ENCODE peak calls at places on chromosome 22, in five cellular contexts. One of them, this sample, is unnamed.

GRCh38 chr22:19886605-19887250 is 32.1 kb upstream of the GNB1L start:
- DNase-seq in nucleus accumbens: no peak
- DNase-seq in AG04450: no peak
- DNase-seq in Ammon's horn: no peak
- DNase-seq in AG10803: peak; percentile 92
- DNase-seq in this sample: peak; percentile 37

GRCh38 chr22:33921576-33922181 is 1.4 kb upstream of the LARGE1 start:
- DNase-seq in nucleus accumbens: peak; percentile 64
- DNase-seq in AG04450: peak; percentile 30
- DNase-seq in Ammon's horn: peak; percentile 57
- DNase-seq in AG10803: peak; percentile 61
- DNase-seq in this sample: peak; percentile 54

GRCh38 chr22:39612811-39613548 is 42.4 kb downstream of the CACNA1I start:
- DNase-seq in nucleus accumbens: no peak
- DNase-seq in AG04450: no peak
- DNase-seq in Ammon's horn: no peak
- DNase-seq in AG10803: no peak
- DNase-seq in this sample: no peak

GRCh38 chr22:19971276-19972124 is 29.9 kb upstream of the TXNRD2 start:
- DNase-seq in nucleus accumbens: no peak
- DNase-seq in AG04450: no peak
- DNase-seq in Ammon's horn: no peak
- DNase-seq in AG10803: no peak
- DNase-seq in this sample: no peak

GRCh38 chr22:41256898-41257260 is 16.1 kb upstream of the CHADL start:
- DNase-seq in nucleus accumbens: no peak
- DNase-seq in AG04450: no peak
- DNase-seq in Ammon's horn: no peak
- DNase-seq in AG10803: no peak
- DNase-seq in this sample: no peak

GRCh38 chr22:20578192-20578591 is 70.8 kb downstream of the MED15 start:
- DNase-seq in nucleus accumbens: no peak
- DNase-seq in AG04450: no peak
- DNase-seq in Ammon's horn: no peak
- DNase-seq in AG10803: no peak
- DNase-seq in this sample: no peak

GRCh38 chr22:19815093-19815822 is 39.4 kb downstream of the GNB1L start:
- DNase-seq in nucleus accumbens: no peak
- DNase-seq in AG04450: no peak
- DNase-seq in Ammon's horn: no peak
- DNase-seq in AG10803: no peak
- DNase-seq in this sample: no peak

GRCh38 chr22:37484115-37485005 is 1.8 kb downstream of the MFNG start:
- DNase-seq in nucleus accumbens: peak; percentile 10
- DNase-seq in AG04450: no peak
- DNase-seq in Ammon's horn: peak; percentile 73
- DNase-seq in AG10803: no peak
- DNase-seq in this sample: peak; percentile 71

GRCh38 chr22:39999144-39999757 is 4.5 kb downstream of the FAM83F start:
- DNase-seq in nucleus accumbens: no peak
- DNase-seq in AG04450: no peak
- DNase-seq in Ammon's horn: no peak
- DNase-seq in AG10803: peak; percentile 24
- DNase-seq in this sample: no peak

GRCh38 chr22:47162865-47163264 is 400.4 kb downstream of the TBC1D22A start:
- DNase-seq in nucleus accumbens: no peak
- DNase-seq in AG04450: no peak
- DNase-seq in Ammon's horn: no peak
- DNase-seq in AG10803: no peak
- DNase-seq in this sample: no peak

GRCh38 chr22:27961680-27962079 is 42.6 kb upstream of the PITPNB start:
- DNase-seq in nucleus accumbens: no peak
- DNase-seq in AG04450: no peak
- DNase-seq in Ammon's horn: no peak
- DNase-seq in AG10803: no peak
- DNase-seq in this sample: no peak

GRCh38 chr22:21028277-21029251 is 3.8 kb downstream of the SLC7A4 start:
- DNase-seq in nucleus accumbens: no peak
- DNase-seq in AG04450: no peak
- DNase-seq in Ammon's horn: no peak
- DNase-seq in AG10803: no peak
- DNase-seq in this sample: no peak

GRCh38 chr22:17795143-17795542 is 20.9 kb upstream of the BID start:
- DNase-seq in nucleus accumbens: no peak
- DNase-seq in AG04450: no peak
- DNase-seq in Ammon's horn: no peak
- DNase-seq in AG10803: no peak
- DNase-seq in this sample: no peak

This sample was measured in pons.